ENCODE peak calls at places on chromosomes 11 and 22, in nine cellular contexts. G is heart left ventricle; U is transverse colon; Z is fibroblast of lung; W is pancreas; X is mesendoderm; A is right atrium auricular region; F is CD4-positive, CD25-positive, alpha-beta regulatory T cell; C is stomach. H is an unnamed sample. For H3K27me3, the result is how much of the 10 kb centered on the place peaks cover.

GRCh38 chr11:77249427-77249826 is 52.1 kb downstream of the GDPD4 start:
- DNase-seq in G (no peak), U (no peak), Z (no peak), W (no peak), X (no peak), A (no peak), F (no peak), C (no peak), H (no peak)

GRCh38 chr11:121237686-121238658 is 54.6 kb upstream of the SC5D start:
- DNase-seq in G (no peak), U (no peak), Z (peak), W (no peak), X (no peak), A (no peak), F (peak), C (no peak), H (peak)

GRCh38 chr22:39967103-39967829 is 7.1 kb downstream of the TMA7B start:
- DNase-seq in G (no peak), U (peak), Z (peak), W (no peak), X (no peak), A (no peak), F (no peak), C (no peak), H (no peak)

GRCh38 chr11:94129505-94130335 is 1.1 kb downstream of the PANX1 start:
- DNase-seq in G (no peak), U (peak), Z (peak), W (no peak), X (no peak), A (no peak), F (peak), C (no peak), H (peak)

GRCh38 chr22:29689872-29690213 is 30.0 kb upstream of the CABP7 start:
- DNase-seq in G (peak), U (peak), Z (peak), W (peak), X (peak), A (no peak), F (peak), C (peak), H (peak)

GRCh38 chr22:37032535-37033460 is 13.3 kb downstream of the MPST start:
- DNase-seq in G (no peak), U (peak), Z (peak), W (peak), X (peak), A (peak), F (no peak), C (peak), H (peak)

GRCh38 chr22:17133137-17133536 is 12.0 kb upstream of the TMEM121B start:
- DNase-seq in G (no peak), U (no peak), Z (no peak), W (no peak), X (no peak), A (no peak), F (no peak), C (no peak), H (no peak)

GRCh38 chr11:78253797-78254196 is 65.1 kb downstream of the USP35 start:
- DNase-seq in G (no peak), U (no peak), Z (no peak), W (no peak), X (no peak), A (no peak), F (no peak), C (no peak), H (no peak)

GRCh38 chr11:31796523-31797226 is 14.4 kb downstream of the PAX6 start:
- DNase-seq in G (no peak), U (no peak), Z (no peak), W (no peak), X (no peak), A (no peak), F (no peak), C (no peak), H (no peak)

GRCh38 chr11:11798586-11799438 is 43.0 kb upstream of the USP47 start:
- DNase-seq in G (peak), U (peak), Z (peak), W (peak), X (peak), A (peak), F (peak), C (peak), H (peak)

GRCh38 chr22:49727881-49728563 is 99.7 kb downstream of the BRD1 start:
- DNase-seq in G (no peak), U (no peak), Z (no peak), W (no peak), X (no peak), A (no peak), F (no peak), C (no peak), H (no peak)

GRCh38 chr11:65549088-65549487 is 9.1 kb downstream of the LTBP3 start:
- DNase-seq in G (no peak), U (no peak), Z (no peak), W (no peak), X (no peak), A (no peak), F (no peak), C (no peak), H (no peak)

GRCh38 chr11:65542738-65543390 is 15.3 kb downstream of the LTBP3 start:
- DNase-seq in G (no peak), U (no peak), Z (no peak), W (no peak), X (no peak), A (no peak), F (no peak), C (no peak), H (no peak)

GRCh38 chr11:65547446-65548125 is 10.6 kb downstream of the LTBP3 start:
- DNase-seq in G (no peak), U (no peak), Z (no peak), W (peak), X (no peak), A (no peak), F (no peak), C (no peak), H (peak)

GRCh38 chr11:65545853-65546216 is 12.3 kb downstream of the LTBP3 start:
- DNase-seq in G (no peak), U (no peak), Z (no peak), W (no peak), X (no peak), A (no peak), F (no peak), C (no peak), H (no peak)

GRCh38 chr11:65546217-65546958 is 11.8 kb downstream of the LTBP3 start:
- DNase-seq in G (peak), U (peak), Z (no peak), W (peak), X (peak), A (no peak), F (peak), C (peak), H (peak)
- H3K4me3 ChIP-seq in G (peak), U (peak), Z (no peak), W (peak), X (no peak), A (no peak), F (no peak), C (peak), H (peak)

DNA sequence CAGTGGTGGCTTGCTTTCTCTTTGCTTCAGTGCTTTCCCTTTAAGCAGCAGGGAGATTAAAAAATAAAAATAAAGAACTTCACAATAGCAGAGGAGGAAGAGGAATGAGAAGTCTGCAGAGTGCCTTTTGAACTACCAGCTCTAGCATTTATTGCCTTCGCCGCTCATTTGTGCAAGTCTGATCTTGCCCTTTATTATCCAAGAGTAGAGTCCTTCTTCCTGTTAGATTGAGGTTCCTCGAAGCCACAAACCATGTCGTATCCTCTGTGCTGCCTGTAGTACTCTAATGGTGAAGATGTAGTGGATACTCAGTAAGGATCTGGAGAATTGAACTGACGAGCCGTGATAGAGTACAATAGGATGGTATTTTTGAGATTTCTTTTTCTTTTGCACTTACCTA is 101.2 kb upstream of the RAG2 start:
- DNase-seq in G (no peak), U (peak), Z (no peak), W (no peak), X (no peak), A (no peak), F (no peak), C (no peak), H (no peak)
- H3K27me3 ChIP-seq in G (under half), U (under half), Z (under half), W (under half), X (under half), A (under half), F (under half), C (under half), H (under half)

GRCh38 chr22:24496234-24496633 is 1.1 kb downstream of the UPB1 start:
- DNase-seq in G (no peak), U (no peak), Z (no peak), W (no peak), X (no peak), A (no peak), F (no peak), C (no peak), H (no peak)

GRCh38 chr22:24496661-24497060 is 1.5 kb downstream of the UPB1 start:
- DNase-seq in G (no peak), U (no peak), Z (no peak), W (no peak), X (no peak), A (no peak), F (no peak), C (no peak), H (peak)

GRCh38 chr22:24494182-24494534 is 974 bp upstream of the UPB1 start:
- DNase-seq in G (no peak), U (no peak), Z (no peak), W (no peak), X (no peak), A (no peak), F (no peak), C (no peak), H (peak)

GRCh38 chr22:24495365-24495675 is 188 bp downstream of the UPB1 start:
- DNase-seq in G (no peak), U (no peak), Z (no peak), W (no peak), X (no peak), A (no peak), F (no peak), C (no peak), H (no peak)

DNA sequence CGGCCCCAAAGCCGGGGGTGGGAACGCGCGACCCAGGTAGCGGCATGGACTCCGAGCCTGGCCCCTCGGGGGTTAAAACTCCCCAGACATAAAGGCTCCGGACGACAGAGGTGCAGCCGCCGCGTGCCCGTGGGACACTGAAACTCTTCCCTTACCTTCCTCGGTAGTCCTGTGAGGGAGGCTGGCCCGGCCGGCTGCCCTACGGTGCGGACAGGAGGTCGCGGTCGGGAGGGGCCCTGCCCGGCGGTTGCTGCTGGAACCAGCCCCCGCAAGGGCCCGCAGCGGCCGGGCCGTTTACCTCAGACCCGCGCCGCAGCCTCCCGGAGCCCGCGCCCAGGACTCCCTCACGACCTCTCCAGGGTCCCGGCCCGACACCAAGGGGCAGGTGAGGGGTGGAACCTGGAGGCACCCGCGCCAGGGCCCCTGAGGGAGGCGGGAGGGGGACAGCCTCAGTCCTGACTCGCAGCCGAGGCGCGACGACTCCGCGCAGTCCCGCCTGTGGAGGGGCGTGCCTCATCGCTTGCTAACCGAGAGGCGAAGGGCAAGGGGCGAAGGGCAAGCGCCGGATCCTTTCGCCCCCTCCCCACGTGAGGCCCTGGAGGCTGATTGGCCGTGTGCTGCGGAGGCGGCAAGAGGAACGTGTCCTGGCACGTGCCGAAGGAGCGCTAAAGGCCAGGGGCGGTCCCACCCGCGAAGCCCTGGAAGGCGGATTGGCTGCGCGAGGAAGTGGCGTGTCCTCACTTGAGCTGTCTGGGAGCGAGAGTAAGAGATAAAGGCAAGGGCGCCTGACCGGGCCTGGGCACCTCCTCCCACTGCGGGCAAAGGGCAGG is at the start of gene UPB1:
- DNase-seq in G (no peak), U (no peak), Z (no peak), W (no peak), X (no peak), A (no peak), F (no peak), C (no peak), H (peak)
- H3K4me3 ChIP-seq in G (peak), U (no peak), Z (no peak), W (no peak), X (no peak), A (no peak), F (no peak), C (peak), H (no peak)

GRCh38 chr11:134275534-134276395 is at the start of gene GLB1L3:
- DNase-seq in G (no peak), U (peak), Z (peak), W (no peak), X (peak), A (no peak), F (peak), C (no peak), H (peak)
- H3K27me3 ChIP-seq in G (half or more), U (half or more), Z (half or more), W (under half), X (under half), A (under half), F (under half), C (half or more), H (half or more)

DNA sequence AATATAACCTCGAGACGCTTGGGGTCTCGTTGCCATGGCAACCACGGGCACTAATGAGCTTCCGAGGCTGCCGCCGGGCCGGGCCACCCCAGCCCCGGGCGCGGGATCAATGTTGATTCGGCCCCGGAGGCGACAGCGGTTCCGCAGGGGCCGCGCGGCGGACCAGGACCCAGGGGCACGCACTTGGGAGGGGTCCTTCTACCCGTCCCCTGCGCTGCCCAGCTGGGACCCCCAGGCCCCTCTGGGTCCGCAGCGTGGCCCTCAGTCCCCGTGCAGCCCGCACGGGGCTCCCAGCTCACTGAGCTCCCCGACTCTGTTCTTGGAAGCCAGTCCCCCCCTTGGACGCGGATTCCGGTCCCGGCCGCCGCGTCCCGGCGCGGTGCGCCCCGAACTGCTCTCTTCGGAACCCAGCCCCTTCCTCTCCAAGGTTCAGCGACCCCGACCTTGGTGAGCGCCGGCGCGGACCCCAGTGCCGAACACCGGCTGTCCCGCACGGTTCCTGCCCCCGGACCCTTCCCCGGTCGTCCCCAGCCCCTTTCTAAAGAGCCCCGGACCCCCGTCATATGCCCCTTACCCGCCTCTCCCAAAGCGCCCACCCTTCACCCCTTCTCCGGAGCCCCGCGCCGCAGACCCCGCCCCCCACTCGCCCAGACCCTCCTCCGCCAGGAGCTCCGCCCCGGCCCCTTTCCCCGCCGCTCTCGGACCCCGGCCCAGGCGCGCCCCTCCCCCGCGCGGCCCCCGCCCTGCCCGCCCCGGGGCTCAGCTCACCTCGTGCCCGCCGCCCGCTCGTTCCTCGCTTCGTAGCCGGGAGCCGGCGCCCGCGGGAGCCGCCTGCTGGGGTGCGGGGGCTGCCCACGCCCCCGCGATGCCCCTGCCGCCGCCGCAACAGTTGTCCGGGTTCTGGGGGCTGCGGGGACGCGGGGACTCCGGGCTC is 18.2 kb upstream of the SHISAL1 start:
- DNase-seq in G (no peak), U (no peak), Z (no peak), W (no peak), X (no peak), A (no peak), F (no peak), C (no peak), H (peak)
- H3K4me3 ChIP-seq in G (peak), U (peak), Z (no peak), W (no peak), X (peak), A (peak), F (no peak), C (peak), H (peak)

GRCh38 chr11:69398529-69399492 is 82.7 kb upstream of the LINC01488 start:
- DNase-seq in G (no peak), U (no peak), Z (peak), W (peak), X (peak), A (no peak), F (no peak), C (no peak), H (no peak)
- H3K27me3 ChIP-seq in G (under half), U (under half), Z (under half), W (under half), X (under half), A (under half), F (under half), C (under half), H (under half)

H was measured in endodermal cell.